ENCODE peak calls at places on chromosome 17, in eight cellular contexts. V is pancreas, I is tibial artery, C is OCI-LY7, Q is cardiac muscle cell, P is A549, S is suprapubic skin, G is body of pancreas. F is an unnamed sample. For H3K4me1, the result is how much of the 10 kb centered on the place peaks cover.

GRCh38 chr17:44556114-44556853 is 1.0 kb upstream of the FZD2 start:
- DNase-seq in V (peak), I (peak), C (peak), Q (peak), P (peak), S (no peak), G (peak), F (peak)

GRCh38 chr17:27690882-27691281 is 59.9 kb downstream of the LGALS9 start:
- DNase-seq in V (no peak), I (no peak), C (no peak), Q (no peak), P (no peak), S (no peak), G (no peak), F (no peak)

GRCh38 chr17:65794572-65794971 is 233.1 kb upstream of the AXIN2 start:
- DNase-seq in V (no peak), I (no peak), C (peak), Q (peak), P (peak), S (no peak), G (peak), F (no peak)

GRCh38 chr17:8532021-8532420 is 96.3 kb downstream of the NDEL1 start:
- DNase-seq in V (peak), I (no peak), C (no peak), Q (peak), P (peak), S (no peak), G (peak), F (no peak)

GRCh38 chr17:7842950-7843535 is 9.0 kb downstream of the KDM6B start:
- DNase-seq in V (peak), I (peak), C (peak), Q (peak), P (peak), S (peak), G (peak), F (peak)

GRCh38 chr17:58329808-58330543 is 1.4 kb upstream of the TSPOAP1 start:
- DNase-seq in V (no peak), I (no peak), C (peak), Q (no peak), P (no peak), S (no peak), G (no peak), F (no peak)

GRCh38 chr17:21573961-21574610 is 118.2 kb upstream of the KCNJ18 start:
- DNase-seq in V (peak), I (peak), C (no peak), Q (peak), P (no peak), S (no peak), G (peak), F (peak)

GRCh38 chr17:15364615-15365014 is 23.2 kb upstream of the TEKT3 start:
- DNase-seq in V (no peak), I (peak), C (no peak), Q (no peak), P (no peak), S (no peak), G (no peak), F (no peak)

GRCh38 chr17:6526362-6527152 is 29.8 kb downstream of the PITPNM3 start:
- DNase-seq in V (no peak), I (peak), C (peak), Q (peak), P (no peak), S (no peak), G (no peak), F (no peak)

GRCh38 chr17:31558748-31559646 is 167.5 kb downstream of the RAB11FIP4 start:
- DNase-seq in V (peak), I (peak), C (peak), Q (peak), P (peak), S (peak), G (peak), F (peak)

GRCh38 chr17:78242024-78242742 is 10.8 kb downstream of the TMEM235 start:
- DNase-seq in V (no peak), I (no peak), C (peak), Q (no peak), P (no peak), S (no peak), G (no peak), F (no peak)
- H3K4me3 ChIP-seq in V (no peak), I (no peak), C (peak), Q (no peak), P (no peak), S (no peak), G (no peak), F (no peak)

GRCh38 chr17:38864636-38865398 is 5.0 kb upstream of the LASP1 start:
- DNase-seq in V (no peak), I (no peak), C (no peak), Q (peak), P (peak), S (no peak), G (no peak), F (no peak)
- TF ChIP-seq CTCF in V (no peak), I (no peak), C (no peak), Q (peak), P (peak), S (no peak), G (no peak), F (no peak)

DNA sequence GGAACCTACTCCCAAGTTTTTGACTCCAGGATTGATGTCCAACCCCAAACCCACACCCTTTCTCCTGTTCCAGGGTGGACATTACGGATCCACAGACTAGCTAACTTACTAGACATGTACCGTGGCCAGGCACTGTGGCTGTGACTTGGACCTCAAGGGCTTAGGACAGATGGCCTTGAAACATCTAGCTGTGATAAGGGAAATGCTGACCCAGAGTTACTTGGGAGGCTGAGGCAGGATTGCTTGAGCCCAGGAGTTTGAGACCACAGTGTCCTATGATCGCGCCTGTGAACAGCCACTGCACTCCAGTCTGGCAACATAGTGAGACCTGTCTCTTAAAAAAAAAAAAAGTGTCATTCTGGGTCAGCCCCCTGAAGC is 4.2 kb downstream of the STARD3 start:
- DNase-seq in V (no peak), I (no peak), C (no peak), Q (no peak), P (no peak), S (no peak), G (no peak), F (no peak)
- H3K4me1 ChIP-seq in V (under half), I (under half), C (under half), Q (half or more), P (under half), S (half or more), G (half or more), F (half or more)

DNA sequence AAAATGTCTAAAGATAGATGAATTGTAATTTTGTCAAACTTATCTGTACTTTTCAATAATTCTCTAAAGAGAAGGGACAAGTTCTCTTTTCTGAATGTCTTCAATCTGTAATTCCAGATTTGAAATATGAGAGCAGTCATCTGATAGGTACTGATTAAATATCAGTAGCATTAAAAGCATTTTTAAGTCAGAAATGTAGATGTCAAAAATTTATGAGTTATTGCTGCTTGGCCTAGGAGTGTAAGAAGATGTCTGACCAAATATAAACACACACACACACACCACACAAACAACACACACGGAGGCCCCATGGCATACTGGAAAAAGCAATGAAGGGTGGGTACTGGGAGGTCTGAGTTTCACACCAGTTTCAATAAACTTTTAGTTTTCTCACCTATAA is 2.4 kb upstream of the TOB1 start:
- DNase-seq in V (no peak), I (no peak), C (no peak), Q (no peak), P (no peak), S (no peak), G (no peak), F (no peak)
- H3K4me3 ChIP-seq in V (peak), I (peak), C (peak), Q (peak), P (peak), S (no peak), G (no peak), F (peak)

DNA sequence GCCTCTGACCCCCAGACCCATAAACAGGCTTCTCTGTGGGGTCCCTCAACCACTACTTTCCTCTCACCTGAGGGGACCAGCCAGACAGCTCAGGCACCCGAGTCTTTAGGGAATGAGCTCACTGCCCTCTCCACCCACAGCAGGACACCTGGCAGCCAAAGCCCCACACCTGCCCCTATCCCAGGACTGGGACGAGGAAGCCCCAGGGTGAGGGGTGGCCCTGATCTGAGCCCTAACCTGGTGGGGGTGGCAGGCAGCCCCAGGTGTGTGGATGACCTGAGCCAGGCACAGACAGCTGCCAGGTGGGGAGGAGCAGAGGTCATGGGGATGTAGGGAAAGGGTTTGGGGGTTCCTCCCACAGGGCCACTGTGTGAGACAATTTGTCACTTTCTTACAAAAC is 1.7 kb upstream of the TEX19 start:
- DNase-seq in V (peak), I (no peak), C (no peak), Q (no peak), P (no peak), S (no peak), G (peak), F (no peak)
- TF ChIP-seq CTCF in V (no peak), I (no peak), C (no peak), Q (no peak), P (no peak), S (no peak), G (no peak), F (no peak)

GRCh38 chr17:61307905-61308886 is 91.4 kb upstream of the TBX2 start:
- DNase-seq in V (no peak), I (no peak), C (no peak), Q (peak), P (peak), S (no peak), G (no peak), F (no peak)
- H3K4me1 ChIP-seq in V (under half), I (under half), C (under half), Q (under half), P (under half), S (under half), G (under half), F (under half)

F was measured in left ventricle myocardium inferior.